ENCODE peak calls at places on chromosomes 1 and 21, in ten cellular contexts. Q is aorta; F is SHP77; C is substantia nigra; S is ecto neural progenitor cell; B is right cardiac atrium; M is stimulated activated CD4-positive, alpha-beta T cell treated with anti-CD3 and anti-CD28 coated beads, Interleukin-4, amount 100 ng/mL, for 4 hours; X is RWPE1; O is thoracic aorta; G is BJ. U is an unnamed sample.

GRCh38 chr21:15992171-15992570 is 262.4 kb downstream of the USP25 start:
- DNase-seq in C (no peak), O (no peak), M (no peak), G (no peak), B (no peak), F (no peak), S (no peak), X (no peak), Q (no peak), U (no peak)

GRCh38 chr1:149846042-149846441 is 53.3 kb upstream of the BOLA1 start:
- DNase-seq in S (no peak), F (no peak), Q (no peak), X (no peak), G (no peak), C (no peak), M (no peak), O (no peak), B (no peak), U (no peak)

GRCh38 chr1:176905648-176906047 is 258.9 kb downstream of the ASTN1 start:
- DNase-seq in Q (no peak), S (no peak), X (no peak), M (no peak), F (no peak), O (no peak), B (no peak), C (no peak), G (no peak), U (no peak)

GRCh38 chr1:231918239-231919015 is 291.8 kb downstream of the DISC1 start:
- DNase-seq in X (no peak), S (no peak), B (no peak), G (no peak), M (peak; percentile 8), C (no peak), F (no peak), Q (no peak), O (no peak), U (no peak)

GRCh38 chr1:223731076-223731770 is 18.9 kb downstream of the CAPN2 start:
- DNase-seq in B (peak; percentile 84), C (peak; percentile 64), F (no peak), G (no peak), M (no peak), Q (peak; percentile 82), X (no peak), O (peak; percentile 62), S (no peak), U (peak; percentile 31)

GRCh38 chr21:31972622-31973021 is 99.8 kb downstream of the HUNK start:
- DNase-seq in G (no peak), C (no peak), X (no peak), F (no peak), Q (no peak), B (no peak), S (no peak), M (no peak), O (no peak), U (no peak)

GRCh38 chr1:240611619-240612490 is at the start of gene GREM2:
- DNase-seq in B (peak; percentile 14), X (peak; percentile 25), M (peak; percentile 1), F (peak; percentile 17), O (no peak), S (peak; percentile 84), C (peak; percentile 15), Q (peak; percentile 48), G (peak; percentile 83), U (peak; percentile 3)

GRCh38 chr21:29775462-29775861 is 164.3 kb downstream of the GRIK1 start:
- DNase-seq in M (no peak), C (no peak), X (no peak), F (no peak), G (no peak), O (no peak), S (no peak), Q (no peak), B (no peak), U (no peak)

GRCh38 chr1:57910782-57911181 is 486.9 kb upstream of the DAB1 start:
- DNase-seq in M (no peak), O (no peak), G (no peak), X (peak; percentile 42), B (no peak), C (no peak), F (no peak), S (no peak), Q (no peak), U (no peak)

GRCh38 chr1:22252248-22252647 is 109.4 kb upstream of the WNT4 start:
- DNase-seq in F (peak; percentile 35), B (no peak), X (no peak), M (no peak), G (no peak), O (no peak), C (no peak), Q (no peak), S (no peak), U (peak; percentile 16)

GRCh38 chr1:175470078-175470477 is 273.3 kb downstream of the TNR start:
- DNase-seq in Q (no peak), O (no peak), C (no peak), M (no peak), X (no peak), B (no peak), G (no peak), S (no peak), F (no peak), U (no peak)

GRCh38 chr1:247857069-247857985 is at the start of gene TRIM58:
- DNase-seq in C (peak; percentile 12), O (no peak), G (no peak), S (no peak), Q (peak; percentile 50), B (peak; percentile 47), X (peak; percentile 39), F (no peak), M (no peak), U (no peak)

GRCh38 chr1:7940745-7941436 is at the start of gene TNFRSF9:
- DNase-seq in M (peak; percentile 85), O (no peak), B (peak; percentile 40), X (peak; percentile 57), S (no peak), C (no peak), Q (peak; percentile 53), F (no peak), G (no peak), U (no peak)

GRCh38 chr1:44029911-44030605 is 1.2 kb downstream of the SLC6A9 start:
- DNase-seq in X (peak; percentile 93), M (peak; percentile 85), G (peak; percentile 57), F (peak; percentile 81), C (peak; percentile 94), S (peak; percentile 90), B (peak; percentile 92), Q (peak; percentile 94), O (peak; percentile 83), U (peak; percentile 86)

GRCh38 chr21:39390212-39390765 is 41.4 kb upstream of the HMGN1 start:
- DNase-seq in G (no peak), Q (no peak), M (no peak), F (no peak), O (no peak), B (no peak), C (no peak), S (no peak), X (no peak), U (no peak)